ENCODE peak calls at places on chromosomes 3 and 15, in four cellular contexts. N is fibroblast of mammary gland, X is HCT116, I is choroid plexus epithelial cell. U is an unnamed sample.

GRCh38 chr3:27723803-27724458 is 1.8 kb upstream of the EOMES start:
- DNase-seq in N (no peak), X (no peak), I (no peak), U (no peak)

GRCh38 chr3:179606534-179607085 is 2.0 kb downstream of the NDUFB5 start:
- DNase-seq in N (no peak), X (no peak), I (no peak), U (no peak)

GRCh38 chr3:110814170-110815007 is 257.2 kb upstream of the NECTIN3 start:
- DNase-seq in N (peak), X (peak), I (peak), U (peak)

GRCh38 chr3:11335056-11335608 is 62.9 kb downstream of the ATG7 start:
- DNase-seq in N (peak), X (peak), I (peak), U (peak)

GRCh38 chr15:69987492-69988482 is 109.9 kb downstream of the TLE3 start:
- DNase-seq in N (no peak), X (no peak), I (no peak), U (no peak)

GRCh38 chr3:158731938-158732855 is at the start of gene RARRES1:
- DNase-seq in N (peak), X (no peak), I (peak), U (peak)

GRCh38 chr3:71513081-71513480 is 70.4 kb downstream of the FOXP1 start:
- DNase-seq in N (no peak), X (no peak), I (no peak), U (peak)

GRCh38 chr3:107752202-107752990 is 229.6 kb downstream of the BBX start:
- DNase-seq in N (peak), X (peak), I (peak), U (peak)

GRCh38 chr3:129365779-129366178 is 62.7 kb downstream of the EFCAB12 start:
- DNase-seq in N (no peak), X (no peak), I (no peak), U (no peak)

GRCh38 chr3:29465836-29466235 is 185.0 kb downstream of the RBMS3 start:
- DNase-seq in N (peak), X (no peak), I (peak), U (peak)

GRCh38 chr15:66290007-66290406 is 3.4 kb upstream of the DIS3L start:
- DNase-seq in N (no peak), X (no peak), I (no peak), U (no peak)

GRCh38 chr3:112979244-112979832 is 4.4 kb upstream of the CD200R1 start:
- DNase-seq in N (peak), X (peak), I (peak), U (peak)

GRCh38 chr3:183159319-183159718 is 3.2 kb downstream of the LAMP3 start:
- DNase-seq in N (no peak), X (no peak), I (no peak), U (no peak)

GRCh38 chr3:170469151-170470062 is 50.7 kb downstream of the CLDN11 start:
- DNase-seq in N (peak), X (no peak), I (peak), U (peak)

GRCh38 chr15:61871926-61872522 is 188.2 kb downstream of the VPS13C start:
- DNase-seq in N (peak), X (peak), I (peak), U (peak)

GRCh38 chr15:68550498-68551295 is 28.1 kb upstream of the CORO2B start:
- DNase-seq in N (peak), X (peak), I (peak), U (peak)

GRCh38 chr15:100720406-100720967 is 118.1 kb downstream of the ASB7 start:
- DNase-seq in N (no peak), X (no peak), I (no peak), U (no peak)

GRCh38 chr15:100723323-100723801 is 121.0 kb downstream of the ASB7 start:
- DNase-seq in N (peak), X (peak), I (no peak), U (peak)

GRCh38 chr15:100725121-100726069 is 123.0 kb downstream of the ASB7 start:
- DNase-seq in N (peak), X (no peak), I (peak), U (peak)

GRCh38 chr15:100721758-100722550 is 119.6 kb downstream of the ASB7 start:
- DNase-seq in N (peak), X (peak), I (peak), U (peak)

DNA sequence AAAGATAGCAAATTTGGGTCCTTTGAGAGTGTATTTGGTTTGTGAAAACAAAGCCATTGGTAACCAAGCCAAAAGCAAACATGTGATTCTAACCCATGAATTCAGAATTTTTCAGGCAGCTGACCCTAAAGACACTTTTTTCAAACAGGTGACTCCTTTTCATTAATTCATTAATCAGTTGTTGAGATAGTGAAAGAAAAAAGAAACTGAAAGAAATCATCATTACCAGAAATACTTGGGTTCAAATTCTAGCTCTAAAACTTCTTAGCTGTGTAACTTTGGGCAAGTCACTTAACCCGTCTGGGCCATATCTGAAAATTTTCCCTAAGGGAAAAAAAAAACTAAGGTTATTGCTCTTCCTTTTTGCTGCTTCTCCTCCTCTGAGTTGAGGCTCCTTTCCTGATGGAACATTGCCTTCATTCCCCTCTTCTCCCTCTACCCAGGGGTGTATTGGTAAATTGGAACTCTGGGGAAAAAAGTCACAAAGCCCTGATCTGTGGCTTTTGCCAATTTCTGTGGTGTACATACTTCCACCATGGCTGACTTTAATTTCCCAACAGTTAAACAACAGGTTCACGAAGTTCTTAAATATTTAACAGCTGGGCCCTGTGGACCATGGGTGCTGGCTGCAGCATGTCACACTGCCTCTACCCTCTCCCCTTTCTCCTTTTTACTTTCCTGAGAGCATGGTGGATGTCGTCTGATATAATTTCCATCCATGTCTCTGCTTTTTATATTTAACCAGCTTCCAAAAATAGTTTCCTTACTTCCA is 120.3 kb downstream of the ASB7 start:
- DNase-seq in N (no peak), X (no peak), I (no peak), U (peak)
- H3K4me3 ChIP-seq in N (no peak), X (peak), I (no peak), U (no peak)

DNA sequence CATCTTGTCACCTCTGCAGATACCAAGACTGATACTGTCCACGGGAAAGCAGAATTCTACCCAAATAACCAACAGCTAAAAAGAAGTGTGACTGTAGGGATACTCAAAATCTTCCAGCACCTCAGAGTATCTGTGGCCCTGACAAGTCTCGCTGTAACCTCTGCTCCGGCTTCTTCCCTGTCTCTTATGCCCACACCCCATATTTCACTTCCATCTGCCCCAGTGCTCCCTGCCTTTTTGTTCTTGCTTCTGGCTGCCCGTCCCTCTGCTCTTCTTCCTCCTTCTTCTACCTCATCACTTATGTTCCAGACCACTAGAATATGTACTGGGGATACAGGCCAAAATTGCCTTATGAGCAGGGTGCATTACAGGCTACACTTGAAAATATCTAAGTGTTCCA is 45.4 kb downstream of the CRTAP start:
- DNase-seq in N (no peak), X (no peak), I (no peak), U (no peak)
- TF ChIP-seq CTCF in N (no peak), X (no peak), I (no peak), U (no peak)

DNA sequence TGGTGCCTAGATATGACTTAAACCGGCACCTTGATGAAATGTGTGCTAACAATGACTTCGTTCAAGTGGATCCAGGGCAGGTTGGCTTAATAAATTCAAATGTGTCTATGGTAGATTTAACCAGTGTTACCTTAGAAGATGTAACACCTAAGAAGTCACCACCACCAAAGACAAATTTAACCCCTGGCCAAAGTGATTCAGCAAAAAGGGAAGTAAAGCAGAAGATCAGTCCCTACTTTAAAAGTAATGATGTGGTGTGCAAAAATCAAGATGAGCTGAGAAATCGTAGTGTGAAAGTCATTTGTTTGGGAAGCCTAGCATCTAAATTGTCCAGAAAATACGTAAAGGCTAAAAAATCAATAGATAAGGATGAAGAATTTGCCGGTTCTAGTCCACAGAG is 1.1 kb downstream of the FAN1 start:
- DNase-seq in N (no peak), X (no peak), I (no peak), U (no peak)
- H3K4me3 ChIP-seq in N (no peak), X (peak), I (no peak), U (peak)

DNA sequence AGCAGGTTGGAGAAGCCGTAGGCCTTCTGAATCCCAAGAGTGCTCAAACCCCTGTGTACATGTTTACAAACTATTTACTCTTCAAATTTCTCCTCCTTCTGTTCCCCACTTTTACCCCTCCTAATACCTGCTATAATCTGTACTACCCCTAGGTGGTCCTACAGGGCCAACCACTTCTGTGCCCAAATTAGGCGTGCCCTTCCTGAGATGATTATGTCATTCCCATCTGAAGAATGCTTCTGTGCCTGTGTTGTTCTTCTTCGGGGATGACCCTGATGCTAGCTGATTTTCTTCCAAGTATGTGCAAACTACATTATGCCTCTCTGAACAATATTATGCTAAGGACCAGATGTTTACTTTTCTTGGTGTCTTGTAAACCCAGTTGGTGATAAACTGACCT is 20.5 kb downstream of the RBP2 start:
- DNase-seq in N (no peak), X (no peak), I (peak), U (no peak)
- TF ChIP-seq CTCF in N (no peak), X (no peak), I (peak), U (no peak)

DNA sequence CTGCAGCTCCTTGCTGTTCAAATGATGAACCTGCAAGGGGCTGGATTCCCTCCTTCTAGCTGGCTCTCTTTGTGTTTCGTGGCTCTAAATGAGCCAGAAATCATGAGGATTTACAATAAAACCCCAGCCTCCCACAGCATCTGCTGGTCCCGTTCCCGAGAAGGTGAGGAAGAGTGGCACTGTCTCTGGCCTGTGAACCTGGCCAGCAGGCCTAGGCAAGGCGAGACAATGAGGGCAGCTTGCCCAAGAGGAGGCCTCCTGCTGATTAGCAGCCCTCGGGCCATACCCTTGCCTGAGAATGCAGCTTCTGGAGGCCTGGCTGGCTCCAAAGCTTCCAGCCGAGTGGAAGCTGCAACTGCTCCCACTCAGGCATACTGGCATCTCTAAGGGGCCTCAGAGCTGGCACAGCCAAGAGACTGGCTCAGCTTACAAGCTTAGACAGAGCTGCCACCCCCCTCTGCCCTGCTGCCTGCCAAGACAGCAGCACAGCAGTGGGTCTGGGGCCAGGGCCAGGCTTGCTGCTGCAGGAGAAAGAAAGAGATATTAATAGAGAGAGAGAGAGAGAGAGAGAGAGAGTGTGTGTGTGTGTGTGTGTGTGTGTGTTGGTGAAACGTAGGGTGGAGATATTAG is 76.5 kb downstream of the HMG20A start:
- DNase-seq in N (no peak), X (no peak), I (peak), U (no peak)
- H3K4me3 ChIP-seq in N (no peak), X (no peak), I (peak), U (no peak)

GRCh38 chr15:58952751-58953150 is 19.3 kb upstream of the SLTM start:
- DNase-seq in N (peak), X (no peak), I (peak), U (peak)
- TF ChIP-seq CTCF in N (no peak), X (no peak), I (no peak), U (no peak)

DNA sequence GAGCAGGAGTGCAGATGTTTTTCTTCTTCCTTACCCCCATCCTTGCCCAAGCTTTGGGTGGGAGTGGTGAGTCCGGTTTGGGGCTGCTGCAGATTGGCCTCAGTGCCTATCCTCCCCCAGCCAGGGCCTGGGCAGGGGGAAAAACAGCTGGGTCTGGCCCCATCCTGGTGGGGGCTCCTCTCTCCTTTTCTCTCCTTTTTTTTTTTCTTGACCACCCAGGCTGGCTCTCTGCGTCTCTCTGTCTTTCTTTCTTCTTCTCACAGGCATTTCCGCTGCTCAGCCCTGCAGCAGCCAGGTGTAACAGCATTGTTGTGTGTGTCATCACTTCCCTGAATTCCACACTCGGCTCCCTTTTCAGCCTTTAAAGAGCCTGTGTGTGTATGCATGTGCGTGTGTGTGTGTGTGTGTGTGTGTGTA is 2.0 kb downstream of the FOXL2NB start:
- DNase-seq in N (no peak), X (no peak), I (no peak), U (peak)
- H3K4me3 ChIP-seq in N (no peak), X (no peak), I (no peak), U (no peak)

GRCh38 chr3:116863842-116864626 is 154.5 kb downstream of the TUSC7 start:
- DNase-seq in N (peak), X (no peak), I (peak), U (peak)
- TF ChIP-seq CTCF in N (peak), X (no peak), I (peak), U (peak)

GRCh38 chr3:160369784-160370183 is 29.2 kb downstream of the IFT80 start:
- DNase-seq in N (no peak), X (no peak), I (peak), U (no peak)
- H3K4me3 ChIP-seq in N (no peak), X (no peak), I (no peak), U (no peak)

DNA sequence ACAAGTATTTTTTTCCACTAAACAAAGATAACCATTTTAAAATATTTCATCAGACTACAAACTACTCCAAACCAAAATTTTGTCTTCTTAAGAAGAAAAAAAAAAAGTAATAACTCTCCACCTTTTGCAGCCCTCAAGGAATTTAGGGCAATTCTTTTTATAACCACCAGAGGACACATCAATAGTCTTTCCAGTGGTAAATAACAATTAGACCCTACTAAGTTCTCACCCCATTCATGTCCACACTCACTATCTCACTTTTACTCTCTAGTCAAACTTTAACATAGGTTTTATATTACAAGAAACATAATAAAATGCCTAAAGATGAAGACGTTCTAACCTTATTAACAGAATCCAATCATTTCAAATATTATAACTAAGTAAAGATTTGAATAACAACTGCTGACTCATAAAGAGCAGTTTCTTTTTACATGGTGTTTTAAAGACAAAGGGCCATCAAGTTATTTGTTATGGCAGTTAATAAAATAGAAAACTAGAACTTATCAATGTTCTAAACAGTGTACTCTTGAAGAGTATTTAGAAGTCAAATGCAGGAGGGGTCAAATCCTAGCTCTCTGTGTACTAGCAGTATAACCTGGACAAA is 33.0 kb downstream of the CCDC39 start:
- DNase-seq in N (peak), X (peak), I (peak), U (peak)
- TF ChIP-seq CTCF in N (peak), X (no peak), I (no peak), U (peak)

U was measured in epithelial cell of esophagus.